ENCODE peak calls at places on chromosomes 7 and 10, in six cellular contexts. A is NCI-H460; S is stimulated activated naive CD4-positive, alpha-beta T cell; H is kidney epithelial cell; J is CD8-positive, alpha-beta T cell; O is H9. K is an unnamed sample.

GRCh38 chr7:95700917-95701316 is 71.4 kb upstream of the DYNC1I1 start:
- DNase-seq in A (no peak), S (no peak), H (no peak), J (no peak), O (no peak), K (peak)

GRCh38 chr7:131336956-131337355 is 9.3 kb downstream of the MKLN1 start:
- DNase-seq in A (no peak), S (no peak), H (no peak), J (no peak), O (no peak), K (no peak)

GRCh38 chr7:100693312-100694195 is 496 bp downstream of the GIGYF1 start:
- DNase-seq in A (no peak), S (no peak), H (no peak), J (no peak), O (peak), K (no peak)

GRCh38 chr10:89217057-89217990 is 10.2 kb upstream of the CH25H start:
- DNase-seq in A (peak), S (peak), H (no peak), J (peak), O (no peak), K (peak)

GRCh38 chr7:157552295-157552993 is 215.6 kb downstream of the DNAJB6 start:
- DNase-seq in A (no peak), S (no peak), H (no peak), J (no peak), O (no peak), K (no peak)

GRCh38 chr10:17768957-17769356 is 17.0 kb downstream of the TMEM236 start:
- DNase-seq in A (no peak), S (no peak), H (no peak), J (no peak), O (no peak), K (no peak)

GRCh38 chr10:75531571-75532031 is 100.2 kb downstream of the LRMDA start:
- DNase-seq in A (no peak), S (no peak), H (no peak), J (no peak), O (no peak), K (no peak)

GRCh38 chr10:84685047-84685660 is 356.8 kb downstream of the CCSER2 start:
- DNase-seq in A (no peak), S (no peak), H (no peak), J (no peak), O (no peak), K (no peak)

GRCh38 chr7:142348921-142349401 is 91.1 kb upstream of the PRSS58 start:
- DNase-seq in A (no peak), S (no peak), H (no peak), J (no peak), O (no peak), K (no peak)

GRCh38 chr7:23654508-23654907 is 25.5 kb upstream of the FAM221A start:
- DNase-seq in A (peak), S (no peak), H (no peak), J (no peak), O (peak), K (peak)

GRCh38 chr7:585229-585711 is 65.6 kb upstream of the PDGFA start:
- DNase-seq in A (no peak), S (no peak), H (no peak), J (no peak), O (no peak), K (no peak)

GRCh38 chr7:18354108-18354507 is 141.4 kb upstream of the HDAC9 start:
- DNase-seq in A (no peak), S (no peak), H (no peak), J (no peak), O (no peak), K (no peak)

GRCh38 chr10:69901623-69902505 is 100.2 kb downstream of the COL13A1 start:
- DNase-seq in A (peak), S (no peak), H (no peak), J (no peak), O (peak), K (peak)

GRCh38 chr10:110967009-110967630 is 47.7 kb downstream of the SHOC2 start:
- DNase-seq in A (no peak), S (no peak), H (no peak), J (no peak), O (no peak), K (no peak)